ENCODE peak calls at places on chromosomes 4 and X, in ten cellular contexts. R, T, K, J, V, H, W, L, B and U are unnamed samples.
A peak's percentile ranks its signal among the peaks of the same experiment; 100 is the strongest.

GRCh38 chrX:53440101-53440500 is 5.9 kb upstream of the HSD17B10 start:
- DNase-seq in R (no peak), V (no peak), K (no peak), B (no peak), H (no peak), W (peak; percentile 5), J (no peak), L (no peak), T (no peak), U (no peak)

GRCh38 chr4:24956763-24957162 is 43.9 kb upstream of the CCDC149 start:
- DNase-seq in V (no peak), R (no peak), W (no peak), T (no peak), J (no peak), H (no peak), L (no peak), B (no peak), K (no peak), U (no peak)

GRCh38 chrX:119605739-119606507 is at the start of gene NKRF:
- DNase-seq in J (peak; percentile 90), W (peak; percentile 80), L (peak; percentile 75), B (peak; percentile 73), R (peak; percentile 92), K (peak; percentile 94), H (peak; percentile 92), V (peak; percentile 96), T (peak; percentile 85), U (peak; percentile 90)

GRCh38 chr4:82913305-82913704 is 12.8 kb downstream of the THAP9 start:
- DNase-seq in R (peak; percentile 66), W (no peak), B (no peak), J (no peak), K (no peak), V (no peak), H (no peak), T (no peak), L (no peak), U (no peak)

GRCh38 chr4:86967061-86967460 is 32.2 kb downstream of the AFF1 start:
- DNase-seq in H (no peak), T (no peak), R (no peak), W (no peak), K (no peak), B (no peak), V (no peak), L (no peak), J (no peak), U (peak; percentile 58)

GRCh38 chrX:12010436-12010835 is 127.8 kb upstream of the FRMPD4 start:
- DNase-seq in J (no peak), K (no peak), V (no peak), H (no peak), L (no peak), R (no peak), T (no peak), B (no peak), W (no peak), U (no peak)

GRCh38 chr4:72094054-72094780 is 62.4 kb downstream of the NPFFR2 start:
- DNase-seq in R (no peak), K (no peak), T (no peak), L (no peak), B (no peak), W (no peak), V (no peak), H (peak; percentile 23), J (no peak), U (no peak)

GRCh38 chr4:1693131-1693896 is 9.2 kb upstream of the FAM53A start:
- DNase-seq in J (peak; percentile 87), H (peak; percentile 85), R (peak; percentile 80), W (peak; percentile 68), B (peak; percentile 51), L (peak; percentile 67), V (peak; percentile 91), K (peak; percentile 87), T (peak; percentile 78), U (peak; percentile 85)

GRCh38 chr4:41069268-41069667 is 145.1 kb downstream of the APBB2 start:
- DNase-seq in V (no peak), L (no peak), K (no peak), H (no peak), J (no peak), R (peak; percentile 2), T (no peak), W (no peak), B (peak; percentile 68), U (no peak)

GRCh38 chr4:24067781-24068193 is 177.9 kb upstream of the PPARGC1A start:
- DNase-seq in H (no peak), L (no peak), B (peak; percentile 74), W (peak; percentile 49), K (peak; percentile 2), T (no peak), J (no peak), V (no peak), R (peak; percentile 69), U (no peak)

GRCh38 chrX:64850371-64851082 is 125.7 kb downstream of the ZC4H2 start:
- DNase-seq in R (no peak), K (no peak), J (no peak), H (no peak), W (no peak), B (no peak), V (no peak), T (no peak), L (no peak), U (peak; percentile 89)

GRCh38 chrX:18871161-18871880 is 112.6 kb downstream of the PHKA2 start:
- DNase-seq in H (no peak), V (no peak), L (no peak), R (no peak), K (no peak), J (no peak), T (no peak), W (no peak), B (peak; percentile 7), U (no peak)

GRCh38 chr4:150323551-150324325 is 245.5 kb downstream of the DCLK2 start:
- DNase-seq in T (no peak), W (no peak), L (no peak), R (no peak), K (no peak), V (no peak), B (no peak), J (peak; percentile 21), H (peak; percentile 42), U (no peak)

GRCh38 chr4:184312126-184312525 is 94.5 kb upstream of the ENPP6 start:
- DNase-seq in B (no peak), R (no peak), K (no peak), H (no peak), T (no peak), W (no peak), J (no peak), L (no peak), V (no peak), U (no peak)

GRCh38 chrX:14508025-14508690 is 21.2 kb upstream of the GLRA2 start:
- DNase-seq in R (no peak), V (no peak), H (no peak), B (no peak), T (no peak), W (peak; percentile 39), K (no peak), L (no peak), J (no peak), U (no peak)

GRCh38 chrX:18861436-18861950 is 122.4 kb downstream of the PHKA2 start:
- DNase-seq in L (no peak), K (no peak), R (no peak), B (no peak), W (no peak), V (no peak), J (no peak), T (no peak), H (no peak), U (no peak)

GRCh38 chrX:49754238-49754857 is 58.6 kb upstream of the PAGE1 start:
- DNase-seq in J (peak; percentile 60), T (peak; percentile 43), H (peak; percentile 72), K (peak; percentile 53), L (peak; percentile 17), V (peak; percentile 80), R (peak; percentile 60), B (peak; percentile 0), W (peak; percentile 3), U (peak; percentile 16)

DNA sequence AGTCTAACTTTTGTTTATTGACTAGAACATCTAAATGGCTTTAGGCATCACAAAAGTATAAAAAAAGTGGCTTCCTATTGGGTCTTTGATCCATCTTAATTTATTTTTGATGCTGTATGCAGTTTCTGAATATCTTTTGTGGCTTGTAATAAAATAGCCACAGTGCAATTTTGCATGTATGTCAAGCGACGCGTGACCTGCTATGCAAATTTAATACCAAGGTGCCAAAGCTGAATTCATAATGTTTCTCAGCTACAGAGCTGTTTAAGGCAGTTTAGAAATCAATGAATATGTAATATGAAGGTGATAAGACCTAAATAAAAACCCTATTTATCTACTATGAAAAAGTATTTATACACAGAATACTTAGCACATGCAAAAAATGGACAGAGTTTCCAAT is 197.8 kb downstream of the AFF2 start:
- DNase-seq in H (no peak), R (no peak), V (peak; percentile 70), L (no peak), J (no peak), K (no peak), W (no peak), B (no peak), T (no peak), U (peak; percentile 30)
- H3K4me2 ChIP-seq in H (no peak overlapping the region), R (no peak overlapping the region), V (peak overlapping the region; percentile 45), L (no peak overlapping the region), J (no peak overlapping the region), K (no peak overlapping the region), W (no peak overlapping the region), B (no peak overlapping the region), T (no peak overlapping the region), U (peak overlapping the region; percentile 75)

GRCh38 chrX:97168646-97169045 is 284.9 kb downstream of the RPA4 start:
- DNase-seq in B (no peak), L (no peak), H (no peak), K (no peak), T (no peak), J (no peak), R (no peak), V (no peak), W (no peak), U (peak; percentile 73)
- H3K4me2 ChIP-seq in B (no peak overlapping the region), L (no peak overlapping the region), H (no peak overlapping the region), K (no peak overlapping the region), T (no peak overlapping the region), J (no peak overlapping the region), R (no peak overlapping the region), V (no peak overlapping the region), W (no peak overlapping the region), U (peak overlapping the region; percentile 70)

GRCh38 chr4:173254646-173255045 is 79.5 kb downstream of the HMGB2 start:
- DNase-seq in L (no peak), V (no peak), J (no peak), R (no peak), W (no peak), B (no peak), H (no peak), T (no peak), K (no peak), U (no peak)
- H3K4me2 ChIP-seq in L (no peak overlapping the region), V (no peak overlapping the region), J (no peak overlapping the region), R (no peak overlapping the region), W (no peak overlapping the region), B (no peak overlapping the region), H (peak overlapping the region; percentile 8), T (no peak overlapping the region), K (no peak overlapping the region), U (no peak overlapping the region)

GRCh38 chr4:134663742-134664141 is 462.2 kb upstream of the PABPC4L start:
- DNase-seq in T (no peak), H (no peak), V (no peak), L (no peak), J (no peak), B (no peak), K (no peak), W (no peak), R (no peak), U (no peak)
- H3K4me2 ChIP-seq in T (no peak overlapping the region), H (no peak overlapping the region), V (no peak overlapping the region), L (no peak overlapping the region), J (no peak overlapping the region), B (no peak overlapping the region), K (no peak overlapping the region), W (no peak overlapping the region), R (no peak overlapping the region), U (no peak overlapping the region)

GRCh38 chr4:2860391-2861348 is 17.0 kb downstream of the ADD1 start:
- DNase-seq in B (peak; percentile 56), W (no peak), L (no peak), J (peak; percentile 71), K (no peak), T (no peak), V (no peak), H (peak; percentile 27), R (no peak), U (no peak)
- H3K4me2 ChIP-seq in B (peak overlapping the region; percentile 31), W (no peak overlapping the region), L (peak overlapping the region; percentile 14), J (peak overlapping the region; percentile 61), K (peak overlapping the region; percentile 16), T (peak overlapping the region; percentile 63), V (no peak overlapping the region), H (peak overlapping the region; percentile 49), R (no peak overlapping the region), U (peak overlapping the region; percentile 38)